ENCODE peak calls at places on chromosomes 1 and 21, in seven cellular contexts. D, T, R, I, H, A and P are unnamed samples. For H3K4me1, the result is how much of the 10 kb centered on the place peaks cover.

GRCh38 chr1:65491472-65491871 is 71.0 kb downstream of the LEPR start:
- DNase-seq in I (no peak), T (no peak), H (no peak), A (no peak), D (no peak), R (no peak), P (no peak)

GRCh38 chr21:25689226-25689625 is 45.5 kb downstream of the ATP5PF start:
- DNase-seq in H (no peak), I (no peak), D (no peak), T (no peak), A (no peak), R (no peak), P (no peak)

GRCh38 chr1:54260810-54261209 is 60.8 kb downstream of the MRPL37 start:
- DNase-seq in A (no peak), R (no peak), H (no peak), T (no peak), I (no peak), D (no peak), P (no peak)

GRCh38 chr1:231814031-231814430 is 187.4 kb downstream of the DISC1 start:
- DNase-seq in R (no peak), T (no peak), I (no peak), D (no peak), A (no peak), H (no peak), P (no peak)

GRCh38 chr1:172674831-172675613 is 16.1 kb downstream of the FASLG start:
- DNase-seq in I (no peak), T (no peak), R (no peak), A (no peak), D (no peak), H (no peak), P (no peak)

GRCh38 chr1:202643397-202644218 is 66.6 kb downstream of the SYT2 start:
- DNase-seq in D (no peak), R (no peak), A (no peak), I (no peak), H (no peak), T (no peak), P (no peak)

GRCh38 chr1:9078035-9078948 is 8.9 kb upstream of the SLC2A5 start:
- DNase-seq in A (no peak), R (no peak), I (peak), T (no peak), H (no peak), D (no peak), P (peak)

GRCh38 chr1:234603221-234604204 is 6.5 kb downstream of the IRF2BP2 start:
- DNase-seq in R (no peak), I (no peak), H (no peak), D (no peak), T (no peak), A (no peak), P (no peak)

GRCh38 chr1:151833172-151833571 is 1.6 kb upstream of the RORC start:
- DNase-seq in A (no peak), H (no peak), R (no peak), T (no peak), I (no peak), D (no peak), P (no peak)

GRCh38 chr1:67460648-67461500 is 30.7 kb upstream of the SERBP1 start:
- DNase-seq in H (peak), A (no peak), T (no peak), I (no peak), R (no peak), D (no peak), P (no peak)

GRCh38 chr1:60973668-60974067 is 108.7 kb upstream of the NFIA start:
- DNase-seq in I (no peak), H (no peak), D (no peak), T (no peak), R (no peak), A (no peak), P (no peak)

GRCh38 chr1:34165422-34165921 is 442 bp upstream of the CSMD2 start:
- DNase-seq in R (no peak), D (no peak), A (no peak), T (no peak), H (no peak), I (no peak), P (no peak)

GRCh38 chr1:171286032-171286705 is 27.8 kb upstream of the FMO4 start:
- DNase-seq in D (no peak), R (no peak), T (no peak), A (no peak), H (no peak), I (no peak), P (no peak)

GRCh38 chr1:96096138-96097011 is 625.2 kb upstream of the PTBP2 start:
- DNase-seq in I (no peak), H (no peak), R (no peak), D (no peak), A (no peak), T (no peak), P (no peak)

GRCh38 chr1:212225416-212225815 is 59.8 kb upstream of the PPP2R5A start:
- DNase-seq in I (no peak), A (no peak), D (no peak), T (no peak), R (no peak), H (no peak), P (no peak)

GRCh38 chr1:6003568-6004411 is 11.6 kb upstream of the NPHP4 start:
- DNase-seq in D (no peak), A (peak), R (no peak), H (no peak), I (no peak), T (no peak), P (peak)

GRCh38 chr1:209886219-209886536 is 51.8 kb upstream of the SYT14 start:
- DNase-seq in I (no peak), A (no peak), R (no peak), H (no peak), T (no peak), D (no peak), P (no peak)

GRCh38 chr1:74650561-74650960 is 23.0 kb downstream of the ERICH3 start:
- DNase-seq in H (no peak), T (no peak), R (no peak), A (no peak), D (no peak), I (no peak), P (no peak)

GRCh38 chr1:117930484-117930883 is 945 bp downstream of the WDR3 start:
- DNase-seq in T (no peak), H (no peak), I (no peak), A (no peak), R (no peak), D (no peak), P (no peak)

GRCh38 chr1:234533034-234533571 is 54.1 kb upstream of the TARBP1 start:
- DNase-seq in T (peak), R (no peak), I (no peak), D (no peak), H (peak), A (peak), P (peak)

GRCh38 chr1:21532496-21532895 is 23.3 kb downstream of the ALPL start:
- DNase-seq in H (no peak), T (no peak), A (no peak), D (no peak), R (no peak), I (no peak), P (no peak)

GRCh38 chr1:14698206-14698605 is 99.7 kb downstream of the KAZN start:
- DNase-seq in A (no peak), H (no peak), T (no peak), D (no peak), R (no peak), I (no peak), P (no peak)

GRCh38 chr1:234773936-234774677 is 164.1 kb upstream of the IRF2BP2 start:
- DNase-seq in I (no peak), H (no peak), D (no peak), T (no peak), A (no peak), R (no peak), P (no peak)

GRCh38 chr1:71196685-71197084 is 115.8 kb upstream of the ZRANB2 start:
- DNase-seq in I (no peak), T (no peak), R (no peak), H (no peak), A (no peak), D (no peak), P (no peak)

GRCh38 chr21:16304700-16305099 is 574.9 kb downstream of the USP25 start:
- DNase-seq in H (no peak), R (no peak), I (no peak), D (no peak), A (no peak), T (no peak), P (no peak)

GRCh38 chr1:198528376-198528775 is 12.1 kb downstream of the ATP6V1G3 start:
- DNase-seq in T (no peak), R (no peak), A (no peak), I (no peak), H (no peak), D (no peak), P (no peak)

GRCh38 chr1:24735619-24736375 is 9.4 kb upstream of the CLIC4 start:
- DNase-seq in A (peak), H (no peak), D (no peak), R (no peak), I (no peak), T (no peak), P (no peak)

GRCh38 chr1:36729716-36730510 is 247.2 kb upstream of the CSF3R start:
- DNase-seq in H (no peak), T (no peak), D (no peak), A (no peak), I (no peak), R (no peak), P (peak)

GRCh38 chr1:81800741-81801031 is at the start of gene ADGRL2:
- DNase-seq in H (peak), A (peak), I (no peak), D (no peak), R (no peak), T (no peak), P (no peak)

GRCh38 chr1:88983791-88984552 is 8.5 kb downstream of the KYAT3 start:
- DNase-seq in R (peak), A (peak), H (no peak), I (no peak), T (no peak), D (no peak), P (no peak)

GRCh38 chr21:40047993-40048730 is 180.9 kb downstream of the PCP4 start:
- DNase-seq in A (no peak), H (no peak), R (no peak), D (no peak), T (no peak), I (no peak), P (no peak)

GRCh38 chr1:197144570-197145325 is 1.7 kb downstream of the ASPM start:
- DNase-seq in H (no peak), D (no peak), I (no peak), A (no peak), R (no peak), T (no peak), P (no peak)

GRCh38 chr1:51926171-51926812 is 47.8 kb upstream of the NRDC start:
- DNase-seq in I (no peak), T (no peak), D (no peak), H (no peak), R (no peak), A (no peak), P (no peak)

DNA sequence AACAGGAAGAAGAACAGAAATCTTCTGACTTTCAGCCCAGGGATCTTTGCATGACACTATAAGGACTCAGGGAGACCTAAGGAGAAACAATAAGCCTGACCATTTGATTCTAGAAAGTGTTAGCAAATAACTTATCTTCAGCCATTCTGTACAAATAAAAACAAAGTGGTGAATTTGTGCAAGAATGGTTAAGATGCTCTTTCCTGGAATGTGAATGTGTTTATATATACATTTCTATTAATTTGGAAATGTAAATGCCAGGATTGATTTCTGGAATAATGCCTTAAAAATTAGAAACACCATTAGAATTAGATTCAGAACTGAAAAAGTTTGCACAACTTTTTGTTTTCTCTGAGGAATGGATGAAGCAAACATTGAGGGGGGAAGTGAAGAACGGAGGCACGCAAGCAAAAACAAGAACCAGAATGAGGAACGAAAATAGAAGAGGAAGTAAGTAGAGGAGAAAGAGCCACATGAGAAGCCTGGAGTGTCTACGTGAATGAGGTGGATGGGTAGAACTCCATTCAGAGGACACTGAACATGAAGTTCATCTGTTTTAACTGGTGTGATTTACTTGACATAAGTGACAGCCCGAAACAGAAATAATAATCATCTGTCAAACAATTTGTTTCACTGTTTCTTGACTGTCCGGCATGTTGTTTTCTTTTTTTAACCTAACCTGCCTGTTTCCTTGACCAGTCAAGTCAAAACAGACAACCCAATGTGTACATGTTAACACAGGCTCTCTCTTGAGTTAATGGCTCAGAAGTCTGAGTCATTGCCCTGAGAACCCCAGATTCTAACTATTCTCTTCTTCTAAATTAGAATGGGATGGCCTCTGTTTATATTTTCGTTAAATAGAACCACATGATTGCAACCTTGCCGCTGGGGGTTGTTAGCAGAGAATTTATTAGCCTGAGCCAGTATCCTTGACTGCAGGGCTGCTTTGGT is 152.1 kb downstream of the ZC3H11B start:
- DNase-seq in A (no peak), T (no peak), H (no peak), R (no peak), D (no peak), I (peak), P (no peak)
- TF ChIP-seq POLR2A in A (no peak), T (no peak), H (no peak), R (no peak), D (no peak), I (no peak), P (no peak)

GRCh38 chr21:34668803-34669148 is at the start of gene CLIC6:
- DNase-seq in A (no peak), I (no peak), T (no peak), R (no peak), H (peak), D (no peak), P (peak)
- H3K4me3 ChIP-seq in A (peak), I (peak), T (no peak), R (no peak), H (peak), D (peak), P (peak)

DNA sequence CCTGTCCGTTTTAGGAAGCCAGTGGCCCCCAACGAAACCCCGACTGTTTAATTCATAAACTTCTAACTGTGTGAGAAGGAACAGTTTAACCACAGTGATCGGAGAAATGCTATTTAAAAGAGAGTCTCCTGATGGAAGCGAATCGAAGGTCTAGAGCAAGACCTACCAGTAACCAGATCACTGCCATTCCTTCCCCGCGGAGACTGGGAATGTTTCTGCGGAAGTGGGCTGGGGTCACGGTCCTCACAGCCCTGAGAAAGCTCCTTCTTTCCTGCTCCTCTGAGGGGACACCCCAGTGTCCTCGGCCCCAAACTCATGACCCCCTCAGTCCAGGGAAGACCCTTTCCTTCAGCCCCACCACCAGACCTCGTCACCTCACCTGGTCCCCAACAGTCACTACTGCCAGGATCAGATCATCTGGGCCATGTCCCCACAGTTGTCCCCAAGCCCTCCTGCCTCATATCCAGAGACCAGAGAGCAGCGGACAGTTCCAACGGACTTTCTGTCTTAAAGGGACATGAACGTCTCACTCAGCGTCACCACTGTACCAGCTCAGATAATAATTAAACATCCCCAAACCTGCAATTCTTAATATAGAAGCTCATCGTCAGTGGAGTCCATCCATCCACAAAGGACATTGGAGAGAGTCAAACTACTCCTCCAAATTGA is at the start of gene TCP10L:
- DNase-seq in I (no peak), T (no peak), H (no peak), D (no peak), A (no peak), R (no peak), P (no peak)
- H3K4me1 ChIP-seq in I (under half), T (under half), H (under half), D (under half), A (under half), R (under half), P (under half)

GRCh38 chr1:221708076-221708571 is 33.8 kb downstream of the DUSP10 start:
- DNase-seq in T (no peak), D (no peak), A (no peak), R (no peak), H (peak), I (peak), P (peak)
- TF ChIP-seq POLR2A in T (no peak), D (no peak), A (no peak), R (no peak), H (no peak), I (no peak), P (no peak)

GRCh38 chr1:38942664-38943428 is 1.2 kb upstream of the RHBDL2 start:
- DNase-seq in H (no peak), T (no peak), I (no peak), A (no peak), R (no peak), D (no peak), P (no peak)

GRCh38 chr1:38938722-38939260 is 2.8 kb downstream of the RHBDL2 start:
- DNase-seq in R (no peak), A (no peak), H (no peak), D (no peak), I (no peak), T (no peak), P (no peak)

GRCh38 chr1:38940339-38941047 is 1.1 kb downstream of the RHBDL2 start:
- DNase-seq in I (no peak), R (no peak), D (no peak), A (no peak), T (no peak), H (no peak), P (no peak)

GRCh38 chr1:38941093-38941492 is 537 bp downstream of the RHBDL2 start:
- DNase-seq in T (no peak), R (no peak), D (no peak), H (no peak), I (no peak), A (no peak), P (no peak)

GRCh38 chr1:38941527-38942019 is at the start of gene RHBDL2:
- DNase-seq in I (no peak), A (peak), D (no peak), H (no peak), R (no peak), T (peak), P (no peak)
- H3K4me3 ChIP-seq in I (no peak), A (peak), D (peak), H (peak), R (no peak), T (no peak), P (peak)

DNA sequence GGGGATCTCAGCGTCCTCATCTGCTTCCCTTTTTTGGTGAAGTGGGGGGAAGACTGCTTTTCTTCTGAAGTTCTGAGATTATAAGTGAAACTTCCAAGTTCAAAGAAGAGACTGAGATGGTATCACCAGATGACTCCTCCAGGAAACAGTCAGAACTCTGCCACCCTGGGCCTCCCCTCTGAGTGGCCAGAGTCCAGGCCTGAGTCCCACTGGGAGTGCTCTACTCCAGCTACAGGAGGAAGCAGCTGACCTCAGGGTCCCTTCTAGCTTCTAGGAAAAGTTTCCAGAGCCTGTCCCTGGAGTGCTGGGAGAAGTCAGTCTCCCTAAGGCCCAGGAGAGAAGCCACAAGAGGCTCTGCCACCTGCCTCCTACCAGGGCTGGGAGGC is 104.7 kb downstream of the CASZ1 start:
- DNase-seq in D (no peak), H (no peak), A (no peak), T (no peak), I (no peak), R (no peak), P (peak)
- H3K4me1 ChIP-seq in D (half or more), H (under half), A (under half), T (half or more), I (under half), R (under half), P (under half)

DNA sequence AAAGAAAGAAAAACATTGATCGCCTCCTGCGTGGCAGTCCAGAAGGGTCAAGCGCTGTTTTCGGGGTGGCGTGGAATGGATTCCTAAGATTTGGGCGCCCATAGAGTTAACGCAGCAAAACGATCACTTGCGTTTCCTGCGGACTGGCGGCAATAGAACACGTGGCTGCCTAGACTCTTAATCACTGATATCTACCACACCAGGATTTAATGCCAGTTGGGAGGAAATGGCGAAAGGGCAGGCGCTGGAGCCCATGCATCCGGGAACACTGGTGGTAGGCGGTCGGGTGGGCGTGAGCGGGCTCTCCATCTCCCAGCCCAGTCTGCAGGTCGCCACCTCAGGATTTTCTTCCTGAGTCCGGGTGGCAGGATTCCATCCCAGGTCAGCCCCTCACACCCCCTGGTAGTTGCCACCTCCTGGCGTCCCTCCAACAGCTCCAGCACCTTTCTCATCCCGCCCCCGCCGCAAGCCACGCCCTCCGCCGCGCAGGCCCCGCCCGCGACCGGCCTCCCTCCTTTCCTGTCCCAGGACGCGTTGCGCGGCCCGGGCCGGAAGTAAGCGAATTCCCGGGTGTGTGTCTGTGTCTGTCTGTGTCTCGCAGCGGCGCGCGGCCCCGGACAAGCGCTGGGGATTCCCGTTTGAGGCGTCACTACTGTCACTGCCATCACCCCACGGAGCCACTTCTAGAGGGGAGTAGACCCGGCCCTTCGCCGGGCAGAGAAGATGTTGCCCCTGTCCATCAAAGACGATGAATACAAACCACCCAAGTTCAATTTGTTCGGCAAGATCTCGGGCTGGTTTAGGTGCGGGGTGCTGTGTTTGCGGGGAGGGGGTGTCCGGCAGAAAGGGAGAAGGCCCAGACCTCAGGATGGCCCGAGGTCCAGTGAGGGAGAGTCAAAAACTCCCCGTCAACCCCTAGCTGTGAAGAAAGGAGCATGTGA is at the start of gene SLC30A7:
- DNase-seq in D (peak), H (peak), I (peak), A (peak), T (peak), R (peak), P (peak)
- TF ChIP-seq POLR2A in D (no peak), H (peak), I (peak), A (peak), T (peak), R (no peak), P (peak)

GRCh38 chr1:218498061-218498938 is 153.2 kb downstream of the TGFB2 start:
- DNase-seq in R (no peak), T (no peak), D (no peak), H (no peak), A (no peak), I (no peak), P (no peak)
- H3K4me3 ChIP-seq in R (peak), T (no peak), D (peak), H (peak), A (no peak), I (no peak), P (peak)

GRCh38 chr1:4346141-4346540 is 308.3 kb upstream of the AJAP1 start:
- DNase-seq in I (no peak), R (no peak), H (no peak), A (no peak), D (no peak), T (no peak), P (no peak)
- H3K4me1 ChIP-seq in I (under half), R (under half), H (under half), A (under half), D (under half), T (under half), P (under half)